ENCODE peak calls at places on chromosome 17, in nine cellular contexts. N is astrocyte of the spinal cord; V is Karpas-422; L is GM06990; Q is cardiac fibroblast; W is GM12878; A is CD4-positive, CD25-positive, alpha-beta regulatory T cell; G is kidney epithelial cell; B is brain microvascular endothelial cell. D is an unnamed sample.
A peak's percentile ranks its signal among the peaks of the same experiment; 100 is the strongest.

GRCh38 chr17:28725660-28726395 is at the start of gene TLCD1:
- DNase-seq in N (peak; percentile 69), V (peak; percentile 92), L (peak; percentile 87), Q (peak; percentile 77), W (no peak), A (peak; percentile 65), G (no peak), B (peak; percentile 53), D (peak; percentile 30)

GRCh38 chr17:66313325-66313724 is 10.9 kb downstream of the PRKCA start:
- DNase-seq in N (no peak), V (no peak), L (no peak), Q (no peak), W (no peak), A (no peak), G (no peak), B (no peak), D (no peak)

GRCh38 chr17:76967762-76968161 is 99.6 kb downstream of the MGAT5B start:
- DNase-seq in N (no peak), V (no peak), L (no peak), Q (no peak), W (no peak), A (no peak), G (no peak), B (no peak), D (no peak)

GRCh38 chr17:78883533-78884131 is 19.4 kb downstream of the CEP295NL start:
- DNase-seq in N (peak; percentile 96), V (no peak), L (no peak), Q (peak; percentile 96), W (no peak), A (no peak), G (peak; percentile 93), B (peak; percentile 89), D (no peak)

GRCh38 chr17:28871056-28871579 is 16.3 kb downstream of the ERAL1 start:
- DNase-seq in N (no peak), V (no peak), L (peak; percentile 74), Q (no peak), W (peak; percentile 79), A (peak; percentile 90), G (no peak), B (no peak), D (peak; percentile 23)

GRCh38 chr17:74448774-74449173 is 16.9 kb downstream of the GPRC5C start:
- DNase-seq in N (no peak), V (no peak), L (no peak), Q (no peak), W (no peak), A (no peak), G (no peak), B (no peak), D (no peak)

GRCh38 chr17:4635823-4636375 is 5.6 kb downstream of the ALOX15 start:
- DNase-seq in N (no peak), V (peak; percentile 90), L (peak; percentile 56), Q (no peak), W (peak; percentile 64), A (no peak), G (no peak), B (no peak), D (no peak)

GRCh38 chr17:42050360-42051012 is at the start of gene C17orf113:
- DNase-seq in N (no peak), V (no peak), L (peak; percentile 42), Q (no peak), W (no peak), A (peak; percentile 27), G (no peak), B (peak; percentile 3), D (peak; percentile 32)

GRCh38 chr17:2701996-2702741 is 9.4 kb downstream of the CLUH start:
- DNase-seq in N (no peak), V (no peak), L (no peak), Q (no peak), W (no peak), A (no peak), G (no peak), B (no peak), D (no peak)

GRCh38 chr17:17377071-17377487 is 73.9 kb downstream of the NT5M start:
- DNase-seq in N (no peak), V (no peak), L (no peak), Q (no peak), W (no peak), A (no peak), G (no peak), B (no peak), D (no peak)

GRCh38 chr17:19248923-19249574 is 11.9 kb downstream of the EPN2 start:
- DNase-seq in N (peak; percentile 88), V (no peak), L (no peak), Q (peak; percentile 89), W (no peak), A (no peak), G (peak; percentile 57), B (peak; percentile 79), D (no peak)

GRCh38 chr17:38568845-38569510 is 36.8 kb downstream of the SRCIN1 start:
- DNase-seq in N (no peak), V (no peak), L (no peak), Q (no peak), W (no peak), A (no peak), G (no peak), B (no peak), D (no peak)

GRCh38 chr17:3957735-3958134 is 6.5 kb downstream of the ATP2A3 start:
- DNase-seq in N (no peak), V (no peak), L (no peak), Q (no peak), W (no peak), A (no peak), G (no peak), B (no peak), D (no peak)

GRCh38 chr17:50423553-50424159 is 2.4 kb upstream of the ACSF2 start:
- DNase-seq in N (peak; percentile 83), V (peak; percentile 67), L (no peak), Q (peak; percentile 89), W (no peak), A (no peak), G (peak; percentile 53), B (peak; percentile 89), D (no peak)

GRCh38 chr17:35931794-35932419 is 1.3 kb upstream of the RDM1 start:
- DNase-seq in N (peak; percentile 34), V (no peak), L (no peak), Q (peak; percentile 68), W (no peak), A (no peak), G (no peak), B (peak; percentile 67), D (no peak)

DNA sequence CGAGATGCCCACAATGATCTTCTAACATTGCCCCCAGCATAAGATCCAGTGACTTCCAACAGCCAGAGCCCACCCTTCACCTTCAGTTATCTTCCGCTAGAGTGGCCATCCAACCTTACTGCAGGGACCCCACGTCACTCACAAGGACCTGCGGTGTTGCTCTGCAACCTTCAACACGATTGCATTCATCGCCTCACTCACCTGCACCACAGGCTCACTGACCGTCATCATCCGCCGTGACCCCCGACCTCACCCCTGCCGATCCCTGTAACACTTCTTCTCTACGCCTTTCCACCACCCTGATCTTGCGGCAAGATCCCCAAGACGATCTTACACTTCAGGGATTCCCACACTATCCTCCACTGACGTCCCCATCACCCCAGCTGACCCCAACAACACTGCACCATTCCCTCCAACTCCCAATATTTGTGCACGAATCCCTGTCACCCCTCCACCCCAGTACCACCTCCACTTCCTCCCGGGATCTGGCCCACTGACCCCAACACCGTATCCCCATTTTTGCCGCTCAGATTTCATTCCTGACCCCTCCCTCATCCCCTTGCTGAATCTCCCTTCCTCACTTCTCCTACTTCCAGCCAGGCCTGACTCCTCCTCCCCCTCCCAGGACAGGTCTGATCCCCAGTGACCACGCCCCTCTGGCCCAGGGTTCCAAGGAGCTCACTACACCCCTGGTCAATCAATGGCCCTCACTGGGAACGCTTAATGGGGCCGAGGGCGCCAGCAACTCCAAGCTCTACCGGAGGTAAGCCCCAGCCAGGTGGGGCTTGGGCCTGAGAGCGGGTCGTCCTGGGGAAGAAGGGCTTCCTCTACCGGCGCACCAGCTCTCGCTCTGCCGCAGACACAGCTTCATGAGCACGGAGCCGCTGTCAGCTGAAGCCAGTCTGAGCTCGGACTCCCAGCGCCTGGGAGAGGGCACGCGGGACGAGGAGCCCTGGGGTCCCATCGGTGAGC is 7.6 kb downstream of the RUNDC3A start:
- DNase-seq in N (no peak), V (no peak), L (no peak), Q (no peak), W (no peak), A (no peak), G (no peak), B (no peak), D (no peak)
- H3K4me3 ChIP-seq in N (no peak overlapping the region), V (peak overlapping the region; percentile 65), L (peak overlapping the region; percentile 58), Q (no peak overlapping the region), W (peak overlapping the region; percentile 22), A (no peak overlapping the region), G (no peak overlapping the region), B (no peak overlapping the region), D (no peak overlapping the region)

GRCh38 chr17:81160747-81161453 is 4.4 kb upstream of the PVALEF start:
- DNase-seq in N (no peak), V (no peak), L (no peak), Q (no peak), W (no peak), A (no peak), G (no peak), B (no peak), D (no peak)
- H3K4me3 ChIP-seq in N (no peak overlapping the region), V (no peak overlapping the region), L (no peak overlapping the region), Q (no peak overlapping the region), W (no peak overlapping the region), A (no peak overlapping the region), G (no peak overlapping the region), B (no peak overlapping the region), D (no peak overlapping the region)

GRCh38 chr17:80763293-80763867 is 218.7 kb downstream of the RPTOR start:
- DNase-seq in N (no peak), V (no peak), L (no peak), Q (no peak), W (no peak), A (peak; percentile 37), G (no peak), B (no peak), D (no peak)
- H3K4me3 ChIP-seq in N (no peak overlapping the region), V (no peak overlapping the region), L (no peak overlapping the region), Q (no peak overlapping the region), W (no peak overlapping the region), A (no peak overlapping the region), G (no peak overlapping the region), B (no peak overlapping the region), D (no peak overlapping the region)

GRCh38 chr17:13601776-13602551 is at the start of gene HS3ST3A1:
- DNase-seq in N (peak; percentile 93), V (no peak), L (no peak), Q (peak; percentile 79), W (no peak), A (no peak), G (peak; percentile 63), B (peak; percentile 66), D (no peak)

GRCh38 chr17:13599808-13600398 is 1.8 kb downstream of the HS3ST3A1 start:
- DNase-seq in N (peak; percentile 52), V (no peak), L (no peak), Q (no peak), W (no peak), A (no peak), G (no peak), B (no peak), D (no peak)

GRCh38 chr17:13599168-13599577 is 2.6 kb downstream of the HS3ST3A1 start:
- DNase-seq in N (peak; percentile 35), V (no peak), L (no peak), Q (no peak), W (no peak), A (no peak), G (no peak), B (no peak), D (no peak)

GRCh38 chr17:13601317-13601775 is 383 bp downstream of the HS3ST3A1 start:
- DNase-seq in N (peak; percentile 19), V (no peak), L (no peak), Q (no peak), W (no peak), A (peak; percentile 15), G (no peak), B (no peak), D (no peak)

GRCh38 chr17:13600475-13601316 is 1.0 kb downstream of the HS3ST3A1 start:
- DNase-seq in N (peak; percentile 21), V (no peak), L (no peak), Q (no peak), W (no peak), A (no peak), G (no peak), B (no peak), D (no peak)
- H3K4me3 ChIP-seq in N (peak overlapping the region; percentile 86), V (no peak overlapping the region), L (no peak overlapping the region), Q (peak overlapping the region; percentile 71), W (no peak overlapping the region), A (no peak overlapping the region), G (peak overlapping the region; percentile 56), B (peak overlapping the region; percentile 90), D (no peak overlapping the region)